ENCODE peak calls at places on chromosomes 12 and 14, in four cellular contexts. B is GM12878, H is HepG2, M is K562. Z is an unnamed sample.

GRCh38 chr12:112848972-112849371 is 57.4 kb downstream of the RPH3A start:
- DNase-seq in B (no peak), H (no peak), M (no peak), Z (no peak)

GRCh38 chr14:23641915-23642588 is 5.9 kb downstream of the DHRS2 start:
- DNase-seq in B (no peak), M (no peak), H (peak), Z (no peak)

GRCh38 chr12:5988659-5989116 is 43.6 kb upstream of the ANO2 start:
- DNase-seq in M (peak), B (peak), H (peak), Z (peak)

GRCh38 chr14:31319701-31320100 is 100.6 kb downstream of the HEATR5A start:
- DNase-seq in B (no peak), H (no peak), M (no peak), Z (no peak)

GRCh38 chr14:44029933-44030332 is 477.1 kb downstream of the FSCB start:
- DNase-seq in M (no peak), B (no peak), H (no peak), Z (no peak)

GRCh38 chr12:12265571-12266388 is 1.1 kb downstream of the LRP6 start:
- DNase-seq in H (no peak), B (no peak), M (peak), Z (peak)

GRCh38 chr14:71355324-71356201 is 448.3 kb downstream of the PCNX1 start:
- DNase-seq in M (peak), B (no peak), H (no peak), Z (no peak)

GRCh38 chr12:124391340-124392261 is 96.7 kb downstream of the RFLNA start:
- DNase-seq in B (peak), M (peak), H (no peak), Z (no peak)

GRCh38 chr14:78405071-78405856 is 235.1 kb downstream of the NRXN3 start:
- DNase-seq in M (peak), H (no peak), B (no peak), Z (no peak)

GRCh38 chr12:124551268-124552144 is 15.9 kb downstream of the NCOR2 start:
- DNase-seq in B (no peak), H (no peak), M (peak), Z (peak)

GRCh38 chr12:118136559-118137003 is 657 bp downstream of the PEBP1 start:
- DNase-seq in H (peak), M (peak), B (no peak), Z (peak)

GRCh38 chr12:62190921-62191746 is 69.1 kb upstream of the USP15 start:
- DNase-seq in H (no peak), B (no peak), M (no peak), Z (no peak)

GRCh38 chr14:68174446-68174845 is 354.9 kb downstream of the RAD51B start:
- DNase-seq in M (no peak), B (no peak), H (no peak), Z (no peak)

GRCh38 chr14:106578479-106578878 is 1052.1 kb downstream of the TMEM121 start:
- DNase-seq in B (no peak), H (no peak), M (no peak), Z (no peak)

GRCh38 chr14:24317141-24317927 is 6.0 kb downstream of the LTB4R start:
- DNase-seq in H (no peak), B (no peak), M (peak), Z (no peak)

GRCh38 chr12:26937863-26938659 is at the start of the genes FGFR1OP2 and INTS13:
- DNase-seq in M (peak), H (peak), B (peak), Z (peak)

GRCh38 chr14:77868552-77869300 is 68.8 kb downstream of the ADCK1 start:
- DNase-seq in H (no peak), M (no peak), B (no peak), Z (no peak)

GRCh38 chr12:117134059-117134458 is 34.8 kb upstream of the TESC start:
- DNase-seq in H (no peak), M (no peak), B (no peak), Z (no peak)

GRCh38 chr12:68319988-68320623 is 12.1 kb downstream of the MDM1 start:
- DNase-seq in M (peak), H (no peak), B (no peak), Z (no peak)

GRCh38 chr14:100765991-100766390 is 39.3 kb downstream of the DLK1 start:
- DNase-seq in M (no peak), B (no peak), H (no peak), Z (no peak)

GRCh38 chr14:85974602-85975001 is 444.7 kb downstream of the FLRT2 start:
- DNase-seq in H (no peak), B (no peak), M (no peak), Z (no peak)

GRCh38 chr12:12577786-12578185 is 15.1 kb upstream of the DUSP16 start:
- DNase-seq in H (no peak), B (no peak), M (no peak), Z (no peak)

GRCh38 chr12:63978519-63978918 is 134.0 kb downstream of the SRGAP1 start:
- DNase-seq in M (no peak), B (no peak), H (peak), Z (no peak)

GRCh38 chr12:63980211-63980610 is 135.7 kb downstream of the SRGAP1 start:
- DNase-seq in B (no peak), M (no peak), H (no peak), Z (no peak)

GRCh38 chr12:63982787-63983186 is 138.3 kb downstream of the SRGAP1 start:
- DNase-seq in H (no peak), M (no peak), B (no peak), Z (no peak)

GRCh38 chr12:63976902-63977395 is 132.4 kb downstream of the SRGAP1 start:
- DNase-seq in B (no peak), H (no peak), M (no peak), Z (no peak)

GRCh38 chr12:63977441-63977840 is 132.9 kb downstream of the SRGAP1 start:
- DNase-seq in M (no peak), B (no peak), H (no peak), Z (no peak)
- TF ChIP-seq TARDBP in M (no peak), B (no peak), H (no peak), Z (no peak)

GRCh38 chr12:95073698-95074520 is 491 bp upstream of the NR2C1 start:
- DNase-seq in B (no peak), M (peak), H (no peak), Z (no peak)
- TF ChIP-seq FOXK2 in B (no peak), M (no peak), H (no peak), Z (no peak)

GRCh38 chr12:15924956-15925355 is 13.8 kb downstream of the DERA start:
- DNase-seq in H (no peak), B (no peak), M (no peak), Z (no peak)

GRCh38 chr12:15932975-15933374 is 21.8 kb downstream of the DERA start:
- DNase-seq in H (no peak), M (no peak), B (no peak), Z (no peak)

GRCh38 chr12:15928870-15929571 is 17.9 kb downstream of the DERA start:
- DNase-seq in H (no peak), B (peak), M (no peak), Z (no peak)

GRCh38 chr12:15931590-15932053 is 20.5 kb downstream of the DERA start:
- DNase-seq in H (peak), M (peak), B (peak), Z (no peak)

GRCh38 chr12:15928345-15928744 is 17.2 kb downstream of the DERA start:
- DNase-seq in M (no peak), H (peak), B (peak), Z (no peak)
- TF ChIP-seq TARDBP in M (no peak), H (no peak), B (no peak), Z (no peak)

GRCh38 chr12:94032368-94032767 is 116.0 kb upstream of the PLXNC1 start:
- DNase-seq in B (no peak), M (no peak), H (no peak), Z (no peak)

GRCh38 chr12:94026566-94026965 is 121.8 kb upstream of the PLXNC1 start:
- DNase-seq in B (no peak), M (no peak), H (no peak), Z (no peak)

GRCh38 chr12:94025730-94026129 is 122.6 kb upstream of the PLXNC1 start:
- DNase-seq in B (no peak), H (no peak), M (no peak), Z (no peak)

GRCh38 chr12:94023879-94024278 is 124.5 kb upstream of the PLXNC1 start:
- DNase-seq in B (no peak), H (no peak), M (no peak), Z (no peak)

DNA sequence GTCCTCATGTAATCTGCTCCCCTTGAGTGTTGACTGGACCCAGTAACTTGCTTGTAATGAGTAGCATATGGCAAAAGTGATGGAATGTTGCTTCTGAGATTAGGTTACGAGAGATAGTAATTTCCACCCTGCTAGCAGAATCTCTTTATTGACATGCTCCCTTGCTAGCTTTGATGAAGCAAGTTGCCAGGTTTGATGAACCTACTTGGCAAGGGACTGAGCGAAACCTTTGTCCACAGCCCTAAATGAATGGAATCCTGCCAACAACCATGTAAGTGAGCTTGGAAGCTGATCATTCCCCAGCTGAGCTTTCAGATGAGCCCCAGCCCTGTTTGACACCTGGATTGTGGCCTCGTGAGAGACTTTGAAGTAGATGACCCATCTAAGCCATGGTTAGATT is 120.8 kb upstream of the PLXNC1 start:
- DNase-seq in B (no peak), M (no peak), H (no peak), Z (no peak)
- TF ChIP-seq FOXK2 in B (no peak), M (no peak), H (no peak), Z (no peak)

DNA sequence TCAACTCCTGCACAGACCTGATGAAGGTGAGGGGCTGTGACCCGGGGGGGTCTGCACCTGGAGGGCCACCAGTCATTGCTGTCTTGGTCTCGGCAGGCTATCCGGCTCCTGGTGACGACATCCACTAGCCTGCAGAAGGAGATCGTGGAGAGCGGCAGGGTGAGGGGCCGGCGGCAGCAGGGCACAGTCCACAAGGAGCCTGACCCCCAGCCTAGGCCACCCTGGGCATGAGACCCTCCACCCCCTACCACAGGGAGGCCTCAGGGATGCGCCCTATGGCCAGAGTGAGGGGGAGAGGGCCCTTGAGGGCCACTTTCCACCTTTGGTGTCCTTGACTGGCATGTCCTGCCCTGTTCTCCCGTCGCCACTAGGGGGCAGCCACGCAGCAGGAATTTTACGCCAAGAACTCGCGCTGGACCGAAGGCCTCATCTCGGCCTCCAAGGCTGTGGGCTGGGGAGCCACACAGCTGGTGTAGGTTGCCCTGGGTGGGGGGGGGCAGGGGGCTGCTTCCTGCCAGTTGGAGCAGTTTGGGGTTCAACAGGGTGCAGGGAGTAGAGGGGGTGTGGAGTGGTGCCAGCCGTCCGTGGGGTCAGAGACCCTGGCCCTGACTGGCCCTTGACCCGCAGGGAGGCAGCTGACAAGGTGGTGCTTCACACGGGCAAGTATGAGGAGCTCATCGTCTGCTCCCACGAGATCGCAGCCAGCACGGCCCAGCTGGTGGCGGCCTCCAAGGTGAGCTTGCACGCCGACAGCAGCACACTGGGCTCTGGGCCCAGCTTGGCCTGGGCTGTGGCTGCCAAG is 25.0 kb downstream of the HIP1R start:
- DNase-seq in M (peak), H (peak), B (no peak), Z (peak)
- TF ChIP-seq TARDBP in M (no peak), H (no peak), B (no peak), Z (no peak)

GRCh38 chr14:63051301-63051700 is 6.0 kb upstream of the KCNH5 start:
- DNase-seq in B (no peak), M (no peak), H (no peak), Z (no peak)
- TF ChIP-seq FOXK2 in B (no peak), M (no peak), H (no peak), Z (no peak)

GRCh38 chr12:48159976-48160525 is 2.7 kb upstream of the ASB8 start:
- DNase-seq in B (no peak), H (no peak), M (no peak), Z (no peak)
- TF ChIP-seq TARDBP in B (no peak), H (no peak), M (no peak), Z (no peak)

GRCh38 chr12:49092086-49092815 is 2.4 kb downstream of the DHH start:
- DNase-seq in M (peak), H (peak), B (no peak), Z (peak)

GRCh38 chr12:49094966-49095365 is 365 bp upstream of the DHH start:
- DNase-seq in B (no peak), M (no peak), H (no peak), Z (no peak)

GRCh38 chr12:49093746-49094103 is 876 bp downstream of the DHH start:
- DNase-seq in M (peak), H (no peak), B (no peak), Z (no peak)

GRCh38 chr12:49092816-49093406 is 1.7 kb downstream of the DHH start:
- DNase-seq in H (no peak), M (peak), B (no peak), Z (no peak)

DNA sequence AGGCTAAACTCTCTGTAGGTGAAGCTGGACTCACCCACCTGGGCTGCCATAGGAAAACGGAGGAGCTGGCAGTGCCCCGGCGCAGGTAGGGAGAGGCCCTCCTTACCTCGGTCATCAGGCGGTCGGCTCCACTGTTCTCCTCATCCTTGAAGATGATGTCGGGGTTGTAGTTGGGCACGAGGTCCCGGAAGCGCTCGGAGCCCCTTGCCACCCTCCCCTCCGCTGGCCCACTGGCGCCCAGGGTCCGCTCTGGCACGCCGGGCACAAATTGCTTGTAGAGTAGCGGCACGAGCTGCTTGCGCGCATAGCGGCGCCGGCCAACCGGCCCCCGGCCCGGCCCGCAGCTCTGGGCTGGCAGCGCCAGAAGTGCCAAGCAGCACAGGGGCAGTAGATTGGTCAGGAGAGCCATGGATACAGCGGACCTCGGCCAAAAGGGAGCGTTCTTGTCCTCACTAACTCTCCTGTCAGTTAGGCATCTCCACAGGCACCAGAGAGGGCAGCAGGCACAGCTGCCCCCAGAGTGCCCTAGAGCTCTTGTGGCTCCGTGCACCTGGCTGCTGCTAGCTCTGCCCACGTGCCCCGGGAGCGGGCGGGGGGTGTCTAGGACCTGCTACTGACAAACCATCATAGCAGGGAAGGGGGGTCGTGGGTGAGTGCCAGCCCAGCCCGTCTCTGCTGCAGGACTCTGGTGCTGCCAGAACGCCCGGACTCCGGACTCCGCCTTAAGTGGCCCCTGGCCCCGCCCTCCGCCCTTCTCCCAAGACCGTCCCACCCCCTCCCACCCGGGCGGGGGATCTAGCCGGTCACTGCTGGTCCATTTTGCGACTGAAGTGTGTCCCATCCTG is at the start of gene DHH:
- DNase-seq in B (no peak), M (peak), H (no peak), Z (no peak)
- TF ChIP-seq FOXK2 in B (no peak), M (no peak), H (no peak), Z (no peak)